ENCODE peak calls at places on chromosomes 7 and 10, in six cellular contexts. One of them, this sample, is unnamed.

GRCh38 chr7:16989883-16990413 is 108.2 kb upstream of the AGR3 start:
- DNase-seq in colonic mucosa: peak; percentile 90
- DNase-seq in left ventricle myocardium inferior: peak; percentile 34
- DNase-seq in fibroblast of mammary gland: peak; percentile 90
- DNase-seq in mesendoderm: no peak
- DNase-seq in foreskin fibroblast: peak; percentile 90
- DNase-seq in this sample: no peak

GRCh38 chr7:6221340-6222319 is 50.8 kb downstream of the CYTH3 start:
- DNase-seq in mesendoderm: no peak
- DNase-seq in colonic mucosa: no peak
- DNase-seq in fibroblast of mammary gland: peak; percentile 32
- DNase-seq in left ventricle myocardium inferior: no peak
- DNase-seq in foreskin fibroblast: no peak
- DNase-seq in this sample: no peak

GRCh38 chr10:100970914-100971811 is 1.9 kb downstream of the SEMA4G start:
- DNase-seq in fibroblast of mammary gland: no peak
- DNase-seq in foreskin fibroblast: no peak
- DNase-seq in mesendoderm: no peak
- DNase-seq in colonic mucosa: peak; percentile 87
- DNase-seq in left ventricle myocardium inferior: no peak
- DNase-seq in this sample: no peak

GRCh38 chr10:102384606-102385429 is 10.7 kb upstream of the NFKB2 start:
- DNase-seq in colonic mucosa: no peak
- DNase-seq in left ventricle myocardium inferior: no peak
- DNase-seq in mesendoderm: no peak
- DNase-seq in foreskin fibroblast: peak; percentile 66
- DNase-seq in fibroblast of mammary gland: peak; percentile 47
- DNase-seq in this sample: no peak

GRCh38 chr10:19628767-19629443 is 187.3 kb upstream of the PLXDC2 start:
- DNase-seq in colonic mucosa: no peak
- DNase-seq in fibroblast of mammary gland: peak; percentile 28
- DNase-seq in left ventricle myocardium inferior: no peak
- DNase-seq in foreskin fibroblast: no peak
- DNase-seq in mesendoderm: peak; percentile 48
- DNase-seq in this sample: no peak

GRCh38 chr10:21172774-21173432 is 275.8 kb upstream of the NEBL start:
- DNase-seq in fibroblast of mammary gland: no peak
- DNase-seq in mesendoderm: peak; percentile 44
- DNase-seq in foreskin fibroblast: no peak
- DNase-seq in colonic mucosa: peak; percentile 52
- DNase-seq in left ventricle myocardium inferior: no peak
- DNase-seq in this sample: peak; percentile 9

GRCh38 chr7:17168399-17168798 is 130.1 kb upstream of the AHR start:
- DNase-seq in colonic mucosa: no peak
- DNase-seq in foreskin fibroblast: no peak
- DNase-seq in left ventricle myocardium inferior: no peak
- DNase-seq in mesendoderm: no peak
- DNase-seq in fibroblast of mammary gland: no peak
- DNase-seq in this sample: no peak

GRCh38 chr10:128210215-128211063 is 84.2 kb upstream of the MKI67 start:
- DNase-seq in foreskin fibroblast: peak; percentile 14
- DNase-seq in left ventricle myocardium inferior: peak; percentile 77
- DNase-seq in mesendoderm: peak; percentile 55
- DNase-seq in colonic mucosa: peak; percentile 79
- DNase-seq in fibroblast of mammary gland: peak; percentile 14
- DNase-seq in this sample: peak; percentile 63

GRCh38 chr10:131977323-131978096 is 4.2 kb downstream of the BNIP3 start:
- DNase-seq in left ventricle myocardium inferior: no peak
- DNase-seq in mesendoderm: no peak
- DNase-seq in fibroblast of mammary gland: no peak
- DNase-seq in foreskin fibroblast: no peak
- DNase-seq in colonic mucosa: no peak
- DNase-seq in this sample: no peak

GRCh38 chr10:29837586-29837985 is 202.8 kb upstream of the SVIL start:
- DNase-seq in mesendoderm: no peak
- DNase-seq in left ventricle myocardium inferior: no peak
- DNase-seq in fibroblast of mammary gland: no peak
- DNase-seq in colonic mucosa: no peak
- DNase-seq in foreskin fibroblast: no peak
- DNase-seq in this sample: no peak

GRCh38 chr7:66099551-66100407 is 14.9 kb upstream of the CRCP start:
- DNase-seq in foreskin fibroblast: peak; percentile 90
- DNase-seq in fibroblast of mammary gland: peak; percentile 92
- DNase-seq in left ventricle myocardium inferior: peak; percentile 41
- DNase-seq in colonic mucosa: peak; percentile 91
- DNase-seq in mesendoderm: peak; percentile 93
- DNase-seq in this sample: peak; percentile 74

GRCh38 chr10:86260564-86260963 is 106.0 kb downstream of the GRID1 start:
- DNase-seq in mesendoderm: peak; percentile 29
- DNase-seq in left ventricle myocardium inferior: no peak
- DNase-seq in fibroblast of mammary gland: no peak
- DNase-seq in colonic mucosa: no peak
- DNase-seq in foreskin fibroblast: no peak
- DNase-seq in this sample: no peak

GRCh38 chr7:81616951-81617350 is 152.9 kb downstream of the HGF start:
- DNase-seq in foreskin fibroblast: peak; percentile 57
- DNase-seq in mesendoderm: peak; percentile 7
- DNase-seq in left ventricle myocardium inferior: no peak
- DNase-seq in colonic mucosa: no peak
- DNase-seq in fibroblast of mammary gland: peak; percentile 71
- DNase-seq in this sample: no peak

GRCh38 chr10:132411561-132412253 is 14.7 kb downstream of the PWWP2B start:
- DNase-seq in fibroblast of mammary gland: peak; percentile 39
- DNase-seq in left ventricle myocardium inferior: no peak
- DNase-seq in mesendoderm: no peak
- DNase-seq in colonic mucosa: peak; percentile 74
- DNase-seq in foreskin fibroblast: peak; percentile 35
- DNase-seq in this sample: peak; percentile 73

GRCh38 chr7:103598326-103598905 is 152.4 kb upstream of the SLC26A5 start:
- DNase-seq in colonic mucosa: no peak
- DNase-seq in mesendoderm: peak; percentile 49
- DNase-seq in foreskin fibroblast: no peak
- DNase-seq in fibroblast of mammary gland: no peak
- DNase-seq in left ventricle myocardium inferior: no peak
- DNase-seq in this sample: no peak

GRCh38 chr7:95581446-95581845 is 14.9 kb downstream of the PDK4 start:
- DNase-seq in colonic mucosa: no peak
- DNase-seq in fibroblast of mammary gland: no peak
- DNase-seq in mesendoderm: no peak
- DNase-seq in left ventricle myocardium inferior: no peak
- DNase-seq in foreskin fibroblast: no peak
- DNase-seq in this sample: no peak

GRCh38 chr7:155829796-155830470 is 17.7 kb upstream of the SHH start:
- DNase-seq in fibroblast of mammary gland: no peak
- DNase-seq in left ventricle myocardium inferior: no peak
- DNase-seq in colonic mucosa: no peak
- DNase-seq in foreskin fibroblast: no peak
- DNase-seq in mesendoderm: no peak
- DNase-seq in this sample: no peak

GRCh38 chr7:71625534-71625933 is 493.6 kb downstream of the GALNT17 start:
- DNase-seq in fibroblast of mammary gland: no peak
- DNase-seq in mesendoderm: no peak
- DNase-seq in left ventricle myocardium inferior: no peak
- DNase-seq in colonic mucosa: no peak
- DNase-seq in foreskin fibroblast: no peak
- DNase-seq in this sample: peak; percentile 54

GRCh38 chr7:103344453-103345149 is at the start of gene DNAJC2:
- DNase-seq in fibroblast of mammary gland: peak; percentile 95
- DNase-seq in foreskin fibroblast: peak; percentile 90
- DNase-seq in mesendoderm: peak; percentile 96
- DNase-seq in left ventricle myocardium inferior: peak; percentile 87
- DNase-seq in colonic mucosa: peak; percentile 90
- DNase-seq in this sample: peak; percentile 89

GRCh38 chr7:151810434-151811232 is 66.3 kb downstream of the PRKAG2 start:
- DNase-seq in mesendoderm: no peak
- DNase-seq in left ventricle myocardium inferior: no peak
- DNase-seq in colonic mucosa: no peak
- DNase-seq in foreskin fibroblast: no peak
- DNase-seq in fibroblast of mammary gland: no peak
- DNase-seq in this sample: no peak

GRCh38 chr10:50152792-50153272 is 85.1 kb downstream of the WASHC2A start:
- DNase-seq in colonic mucosa: peak; percentile 20
- DNase-seq in left ventricle myocardium inferior: peak; percentile 15
- DNase-seq in fibroblast of mammary gland: no peak
- DNase-seq in mesendoderm: peak; percentile 46
- DNase-seq in foreskin fibroblast: no peak
- DNase-seq in this sample: peak; percentile 8

GRCh38 chr10:64956441-64956840 is 1435.2 kb downstream of the REEP3 start:
- DNase-seq in colonic mucosa: no peak
- DNase-seq in foreskin fibroblast: no peak
- DNase-seq in fibroblast of mammary gland: no peak
- DNase-seq in mesendoderm: no peak
- DNase-seq in left ventricle myocardium inferior: no peak
- DNase-seq in this sample: no peak

GRCh38 chr10:64952042-64952441 is 1430.8 kb downstream of the REEP3 start:
- DNase-seq in colonic mucosa: no peak
- DNase-seq in left ventricle myocardium inferior: no peak
- DNase-seq in foreskin fibroblast: no peak
- DNase-seq in fibroblast of mammary gland: no peak
- DNase-seq in mesendoderm: no peak
- DNase-seq in this sample: no peak
- H3K4me3 ChIP-seq in colonic mucosa: no peak overlapping the region
- H3K4me3 ChIP-seq in left ventricle myocardium inferior: no peak overlapping the region
- H3K4me3 ChIP-seq in foreskin fibroblast: no peak overlapping the region
- H3K4me3 ChIP-seq in fibroblast of mammary gland: no peak overlapping the region
- H3K4me3 ChIP-seq in mesendoderm: no peak overlapping the region
- H3K4me3 ChIP-seq in this sample: no peak overlapping the region

GRCh38 chr10:24467094-24467493 is 256.6 kb downstream of the ARHGAP21 start:
- DNase-seq in fibroblast of mammary gland: no peak
- DNase-seq in foreskin fibroblast: no peak
- DNase-seq in left ventricle myocardium inferior: no peak
- DNase-seq in mesendoderm: no peak
- DNase-seq in colonic mucosa: no peak
- DNase-seq in this sample: no peak

GRCh38 chr10:24467605-24468004 is 256.1 kb downstream of the ARHGAP21 start:
- DNase-seq in mesendoderm: no peak
- DNase-seq in fibroblast of mammary gland: peak; percentile 37
- DNase-seq in colonic mucosa: no peak
- DNase-seq in left ventricle myocardium inferior: no peak
- DNase-seq in foreskin fibroblast: no peak
- DNase-seq in this sample: no peak

GRCh38 chr10:24465899-24466615 is 257.1 kb downstream of the KIAA1217 start:
- DNase-seq in colonic mucosa: peak; percentile 75
- DNase-seq in mesendoderm: no peak
- DNase-seq in left ventricle myocardium inferior: no peak
- DNase-seq in foreskin fibroblast: peak; percentile 56
- DNase-seq in fibroblast of mammary gland: peak; percentile 97
- DNase-seq in this sample: no peak

GRCh38 chr10:24465124-24465874 is 256.4 kb downstream of the KIAA1217 start:
- DNase-seq in left ventricle myocardium inferior: no peak
- DNase-seq in colonic mucosa: peak; percentile 45
- DNase-seq in mesendoderm: no peak
- DNase-seq in fibroblast of mammary gland: peak; percentile 90
- DNase-seq in foreskin fibroblast: no peak
- DNase-seq in this sample: no peak

DNA sequence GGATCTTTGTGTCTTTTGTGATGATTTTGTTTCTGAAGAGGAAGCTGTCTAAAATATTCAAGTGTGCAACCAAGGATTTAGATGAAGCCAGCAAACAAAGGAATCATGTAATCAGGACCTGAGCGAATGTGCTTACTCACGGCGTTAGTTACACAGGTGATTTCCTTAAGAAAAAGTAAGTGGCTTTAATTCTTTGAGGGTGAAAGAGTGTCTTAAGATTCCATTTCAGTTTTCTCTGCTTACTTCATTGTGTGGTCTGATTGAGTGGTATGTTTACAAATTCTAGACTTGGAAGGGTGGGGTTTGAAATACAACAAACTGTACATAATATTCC is 257.1 kb downstream of the ARHGAP21 start:
- DNase-seq in left ventricle myocardium inferior: no peak
- DNase-seq in foreskin fibroblast: no peak
- DNase-seq in fibroblast of mammary gland: no peak
- DNase-seq in mesendoderm: no peak
- DNase-seq in colonic mucosa: no peak
- DNase-seq in this sample: no peak
- H3K4me3 ChIP-seq in left ventricle myocardium inferior: no peak overlapping the region
- H3K4me3 ChIP-seq in foreskin fibroblast: no peak overlapping the region
- H3K4me3 ChIP-seq in fibroblast of mammary gland: peak overlapping the region; percentile 65
- H3K4me3 ChIP-seq in mesendoderm: no peak overlapping the region
- H3K4me3 ChIP-seq in colonic mucosa: peak overlapping the region; percentile 24
- H3K4me3 ChIP-seq in this sample: no peak overlapping the region

DNA sequence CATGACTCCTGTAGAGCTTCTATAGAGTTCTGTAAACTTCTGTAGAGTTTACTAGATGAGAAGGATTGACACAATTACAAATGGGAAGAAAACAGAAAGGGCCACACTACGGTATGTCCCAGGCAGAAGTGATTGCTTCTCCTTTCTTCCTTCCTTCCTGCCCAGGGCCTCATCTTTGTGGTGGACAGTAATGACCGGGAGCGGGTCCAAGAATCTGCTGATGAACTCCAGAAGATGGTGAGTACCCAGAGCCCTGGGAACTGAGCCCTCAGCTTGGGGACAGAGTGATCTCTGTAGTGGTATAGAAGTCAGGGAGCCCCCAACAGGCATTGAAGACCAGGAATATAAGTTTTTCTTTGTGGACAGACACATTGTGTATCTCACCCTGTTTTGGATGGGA is 1.7 kb downstream of the ARF5 start:
- DNase-seq in fibroblast of mammary gland: no peak
- DNase-seq in mesendoderm: no peak
- DNase-seq in foreskin fibroblast: peak; percentile 32
- DNase-seq in colonic mucosa: no peak
- DNase-seq in left ventricle myocardium inferior: no peak
- DNase-seq in this sample: no peak
- H3K4me3 ChIP-seq in fibroblast of mammary gland: no peak overlapping the region
- H3K4me3 ChIP-seq in mesendoderm: no peak overlapping the region
- H3K4me3 ChIP-seq in foreskin fibroblast: peak overlapping the region; percentile 91
- H3K4me3 ChIP-seq in colonic mucosa: no peak overlapping the region
- H3K4me3 ChIP-seq in left ventricle myocardium inferior: peak overlapping the region; percentile 91
- H3K4me3 ChIP-seq in this sample: no peak overlapping the region

DNA sequence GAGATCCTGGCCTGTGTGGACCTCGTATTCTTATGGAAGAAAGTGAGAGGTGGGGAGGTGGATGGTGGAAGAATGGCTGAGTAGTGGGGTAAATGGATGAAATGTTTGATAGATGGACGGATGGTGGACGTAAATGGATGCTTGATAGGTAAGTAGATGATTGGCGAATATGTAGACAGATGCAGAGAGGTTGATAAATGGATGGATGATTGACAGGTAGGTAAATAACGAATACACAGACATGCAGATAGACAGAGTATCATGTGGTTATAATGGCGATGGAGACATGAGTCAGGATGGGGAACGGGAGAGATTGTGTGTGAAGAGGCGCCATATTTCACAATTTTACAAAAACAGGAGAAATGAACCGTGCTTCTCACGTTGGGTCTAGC is 219.5 kb downstream of the DIP2C start:
- DNase-seq in foreskin fibroblast: no peak
- DNase-seq in mesendoderm: no peak
- DNase-seq in colonic mucosa: no peak
- DNase-seq in left ventricle myocardium inferior: no peak
- DNase-seq in fibroblast of mammary gland: no peak
- DNase-seq in this sample: no peak
- H3K4me3 ChIP-seq in foreskin fibroblast: no peak overlapping the region
- H3K4me3 ChIP-seq in mesendoderm: no peak overlapping the region
- H3K4me3 ChIP-seq in colonic mucosa: no peak overlapping the region
- H3K4me3 ChIP-seq in left ventricle myocardium inferior: no peak overlapping the region
- H3K4me3 ChIP-seq in fibroblast of mammary gland: no peak overlapping the region
- H3K4me3 ChIP-seq in this sample: no peak overlapping the region

This sample was measured in WERI-Rb-1.